ENCODE peak calls at places on chromosome 22, in ten cellular contexts. One of them, this sample, is unnamed.

GRCh38 chr22:25409240-25409639 is 155.2 kb upstream of the GRK3 start:
- DNase-seq in A549: no peak
- DNase-seq in tibial nerve: no peak
- DNase-seq in tibial artery: no peak
- DNase-seq in SJSA1: no peak
- DNase-seq in cardiac muscle cell: no peak
- DNase-seq in fibroblast of lung: no peak
- DNase-seq in heart right ventricle: no peak
- DNase-seq in iPS DF 6.9: no peak
- DNase-seq in right lobe of liver: no peak
- DNase-seq in this sample: no peak

GRCh38 chr22:20117656-20118571 is 888 bp upstream of the TRMT2A start:
- DNase-seq in tibial nerve: no peak
- DNase-seq in A549: no peak
- DNase-seq in fibroblast of lung: peak; percentile 51
- DNase-seq in heart right ventricle: peak; percentile 27
- DNase-seq in cardiac muscle cell: peak; percentile 43
- DNase-seq in SJSA1: no peak
- DNase-seq in iPS DF 6.9: no peak
- DNase-seq in right lobe of liver: peak; percentile 66
- DNase-seq in tibial artery: no peak
- DNase-seq in this sample: peak; percentile 46

GRCh38 chr22:48885919-48886305 is 941.8 kb downstream of the BRD1 start:
- DNase-seq in fibroblast of lung: no peak
- DNase-seq in A549: no peak
- DNase-seq in right lobe of liver: peak; percentile 27
- DNase-seq in iPS DF 6.9: no peak
- DNase-seq in tibial artery: peak; percentile 45
- DNase-seq in cardiac muscle cell: no peak
- DNase-seq in tibial nerve: no peak
- DNase-seq in SJSA1: peak; percentile 16
- DNase-seq in heart right ventricle: no peak
- DNase-seq in this sample: no peak

GRCh38 chr22:50525991-50526848 is 822 bp upstream of the SCO2 start:
- DNase-seq in tibial artery: peak; percentile 89
- DNase-seq in SJSA1: peak; percentile 88
- DNase-seq in cardiac muscle cell: peak; percentile 82
- DNase-seq in right lobe of liver: peak; percentile 90
- DNase-seq in tibial nerve: no peak
- DNase-seq in heart right ventricle: peak; percentile 87
- DNase-seq in iPS DF 6.9: no peak
- DNase-seq in A549: peak; percentile 74
- DNase-seq in fibroblast of lung: peak; percentile 69
- DNase-seq in this sample: peak; percentile 78

GRCh38 chr22:48676266-48677167 is 1151.2 kb downstream of the BRD1 start:
- DNase-seq in cardiac muscle cell: no peak
- DNase-seq in fibroblast of lung: no peak
- DNase-seq in iPS DF 6.9: no peak
- DNase-seq in A549: no peak
- DNase-seq in heart right ventricle: no peak
- DNase-seq in SJSA1: no peak
- DNase-seq in right lobe of liver: peak; percentile 37
- DNase-seq in tibial artery: no peak
- DNase-seq in tibial nerve: no peak
- DNase-seq in this sample: no peak

GRCh38 chr22:41787331-41787730 is 13.1 kb upstream of the CCDC134 start:
- DNase-seq in cardiac muscle cell: no peak
- DNase-seq in tibial nerve: no peak
- DNase-seq in right lobe of liver: no peak
- DNase-seq in A549: no peak
- DNase-seq in fibroblast of lung: no peak
- DNase-seq in iPS DF 6.9: no peak
- DNase-seq in heart right ventricle: no peak
- DNase-seq in tibial artery: no peak
- DNase-seq in SJSA1: no peak
- DNase-seq in this sample: no peak

GRCh38 chr22:25235547-25236290 is 16.3 kb downstream of the CRYBB2 start:
- DNase-seq in heart right ventricle: peak; percentile 80
- DNase-seq in cardiac muscle cell: peak; percentile 92
- DNase-seq in A549: peak; percentile 86
- DNase-seq in tibial artery: peak; percentile 69
- DNase-seq in right lobe of liver: peak; percentile 88
- DNase-seq in tibial nerve: no peak
- DNase-seq in SJSA1: peak; percentile 82
- DNase-seq in fibroblast of lung: peak; percentile 77
- DNase-seq in iPS DF 6.9: peak; percentile 91
- DNase-seq in this sample: peak; percentile 81

GRCh38 chr22:38038426-38038825 is 18.8 kb upstream of the PICK1 start:
- DNase-seq in tibial nerve: no peak
- DNase-seq in right lobe of liver: no peak
- DNase-seq in SJSA1: no peak
- DNase-seq in cardiac muscle cell: no peak
- DNase-seq in iPS DF 6.9: no peak
- DNase-seq in A549: no peak
- DNase-seq in heart right ventricle: no peak
- DNase-seq in fibroblast of lung: no peak
- DNase-seq in tibial artery: no peak
- DNase-seq in this sample: no peak

GRCh38 chr22:42991010-42991651 is 23.8 kb downstream of the PACSIN2 start:
- DNase-seq in heart right ventricle: no peak
- DNase-seq in SJSA1: peak; percentile 91
- DNase-seq in cardiac muscle cell: no peak
- DNase-seq in A549: peak; percentile 58
- DNase-seq in iPS DF 6.9: no peak
- DNase-seq in tibial nerve: no peak
- DNase-seq in right lobe of liver: no peak
- DNase-seq in fibroblast of lung: peak; percentile 93
- DNase-seq in tibial artery: peak; percentile 58
- DNase-seq in this sample: peak; percentile 45

GRCh38 chr22:29039148-29039547 is 22.5 kb downstream of the C22orf31 start:
- DNase-seq in tibial nerve: no peak
- DNase-seq in tibial artery: no peak
- DNase-seq in A549: no peak
- DNase-seq in heart right ventricle: no peak
- DNase-seq in iPS DF 6.9: no peak
- DNase-seq in right lobe of liver: no peak
- DNase-seq in fibroblast of lung: no peak
- DNase-seq in SJSA1: no peak
- DNase-seq in cardiac muscle cell: no peak
- DNase-seq in this sample: no peak

GRCh38 chr22:29040385-29041275 is 21.0 kb downstream of the C22orf31 start:
- DNase-seq in iPS DF 6.9: peak; percentile 64
- DNase-seq in tibial artery: no peak
- DNase-seq in A549: peak; percentile 77
- DNase-seq in fibroblast of lung: peak; percentile 86
- DNase-seq in cardiac muscle cell: peak; percentile 75
- DNase-seq in right lobe of liver: no peak
- DNase-seq in SJSA1: peak; percentile 77
- DNase-seq in tibial nerve: peak; percentile 39
- DNase-seq in heart right ventricle: peak; percentile 29
- DNase-seq in this sample: peak; percentile 77

GRCh38 chr22:29041408-29041807 is 20.2 kb downstream of the C22orf31 start:
- DNase-seq in cardiac muscle cell: no peak
- DNase-seq in fibroblast of lung: peak; percentile 94
- DNase-seq in heart right ventricle: no peak
- DNase-seq in A549: no peak
- DNase-seq in right lobe of liver: no peak
- DNase-seq in tibial nerve: no peak
- DNase-seq in iPS DF 6.9: no peak
- DNase-seq in tibial artery: no peak
- DNase-seq in SJSA1: no peak
- DNase-seq in this sample: no peak

GRCh38 chr22:29044657-29045176 is 16.9 kb downstream of the C22orf31 start:
- DNase-seq in iPS DF 6.9: no peak
- DNase-seq in cardiac muscle cell: no peak
- DNase-seq in fibroblast of lung: peak; percentile 90
- DNase-seq in A549: no peak
- DNase-seq in tibial nerve: no peak
- DNase-seq in SJSA1: peak; percentile 62
- DNase-seq in right lobe of liver: peak; percentile 58
- DNase-seq in heart right ventricle: no peak
- DNase-seq in tibial artery: no peak
- DNase-seq in this sample: peak; percentile 44

GRCh38 chr22:29043906-29044575 is 17.6 kb downstream of the C22orf31 start:
- DNase-seq in fibroblast of lung: peak; percentile 81
- DNase-seq in heart right ventricle: no peak
- DNase-seq in tibial nerve: no peak
- DNase-seq in SJSA1: no peak
- DNase-seq in tibial artery: no peak
- DNase-seq in iPS DF 6.9: no peak
- DNase-seq in right lobe of liver: no peak
- DNase-seq in cardiac muscle cell: no peak
- DNase-seq in A549: no peak
- DNase-seq in this sample: peak; percentile 20
- H3K4me3 ChIP-seq in fibroblast of lung: no peak overlapping the region
- H3K4me3 ChIP-seq in heart right ventricle: no peak overlapping the region
- H3K4me3 ChIP-seq in tibial nerve: no peak overlapping the region
- H3K4me3 ChIP-seq in SJSA1: no peak overlapping the region
- H3K4me3 ChIP-seq in tibial artery: no peak overlapping the region
- H3K4me3 ChIP-seq in iPS DF 6.9: no peak overlapping the region
- H3K4me3 ChIP-seq in right lobe of liver: no peak overlapping the region
- H3K4me3 ChIP-seq in cardiac muscle cell: no peak overlapping the region
- H3K4me3 ChIP-seq in A549: peak overlapping the region; percentile 17
- H3K4me3 ChIP-seq in this sample: no peak overlapping the region

GRCh38 chr22:18056161-18056666 is 21.6 kb upstream of the PEX26 start:
- DNase-seq in iPS DF 6.9: no peak
- DNase-seq in A549: peak; percentile 44
- DNase-seq in SJSA1: peak; percentile 56
- DNase-seq in tibial nerve: no peak
- DNase-seq in heart right ventricle: no peak
- DNase-seq in right lobe of liver: no peak
- DNase-seq in fibroblast of lung: peak; percentile 82
- DNase-seq in cardiac muscle cell: no peak
- DNase-seq in tibial artery: no peak
- DNase-seq in this sample: peak; percentile 70
- H3K4me3 ChIP-seq in iPS DF 6.9: no peak overlapping the region
- H3K4me3 ChIP-seq in A549: no peak overlapping the region
- H3K4me3 ChIP-seq in SJSA1: no peak overlapping the region
- H3K4me3 ChIP-seq in tibial nerve: no peak overlapping the region
- H3K4me3 ChIP-seq in heart right ventricle: no peak overlapping the region
- H3K4me3 ChIP-seq in right lobe of liver: no peak overlapping the region
- H3K4me3 ChIP-seq in fibroblast of lung: no peak overlapping the region
- H3K4me3 ChIP-seq in cardiac muscle cell: no peak overlapping the region
- H3K4me3 ChIP-seq in tibial artery: no peak overlapping the region
- H3K4me3 ChIP-seq in this sample: no peak overlapping the region

DNA sequence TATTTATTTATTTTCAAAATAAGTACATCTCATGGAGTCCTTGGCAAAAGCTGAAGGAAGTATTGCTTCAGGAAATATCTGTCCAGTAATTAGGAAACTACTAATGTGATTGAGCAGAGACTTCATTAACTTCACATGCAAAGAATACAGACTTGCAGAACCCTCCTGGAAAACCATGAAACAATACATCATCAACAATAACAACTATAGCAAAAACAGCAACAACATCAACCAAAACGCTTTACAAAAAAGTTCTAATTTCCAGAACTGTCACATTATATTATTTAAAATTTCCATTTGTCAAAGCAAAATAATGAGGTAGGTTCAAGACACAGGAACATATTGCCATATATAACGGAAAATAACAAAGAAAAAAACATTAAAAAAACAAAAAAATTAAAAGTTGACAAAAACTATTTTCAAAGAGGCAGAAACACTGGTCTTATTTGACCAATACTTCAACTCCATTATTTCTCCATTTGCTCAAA is 79.8 kb upstream of the TOP3B start:
- DNase-seq in tibial nerve: no peak
- DNase-seq in tibial artery: no peak
- DNase-seq in fibroblast of lung: no peak
- DNase-seq in A549: no peak
- DNase-seq in cardiac muscle cell: no peak
- DNase-seq in right lobe of liver: no peak
- DNase-seq in SJSA1: no peak
- DNase-seq in iPS DF 6.9: no peak
- DNase-seq in heart right ventricle: no peak
- DNase-seq in this sample: no peak
- H3K4me3 ChIP-seq in tibial nerve: no peak overlapping the region
- H3K4me3 ChIP-seq in tibial artery: no peak overlapping the region
- H3K4me3 ChIP-seq in fibroblast of lung: no peak overlapping the region
- H3K4me3 ChIP-seq in A549: no peak overlapping the region
- H3K4me3 ChIP-seq in cardiac muscle cell: no peak overlapping the region
- H3K4me3 ChIP-seq in right lobe of liver: no peak overlapping the region
- H3K4me3 ChIP-seq in SJSA1: no peak overlapping the region
- H3K4me3 ChIP-seq in iPS DF 6.9: no peak overlapping the region
- H3K4me3 ChIP-seq in heart right ventricle: no peak overlapping the region
- H3K4me3 ChIP-seq in this sample: no peak overlapping the region

GRCh38 chr22:17158568-17159503 is at the start of gene HDHD5:
- DNase-seq in tibial artery: peak; percentile 93
- DNase-seq in heart right ventricle: peak; percentile 92
- DNase-seq in A549: peak; percentile 83
- DNase-seq in SJSA1: peak; percentile 87
- DNase-seq in tibial nerve: peak; percentile 88
- DNase-seq in iPS DF 6.9: no peak
- DNase-seq in right lobe of liver: peak; percentile 94
- DNase-seq in cardiac muscle cell: peak; percentile 93
- DNase-seq in fibroblast of lung: peak; percentile 86
- DNase-seq in this sample: peak; percentile 92

GRCh38 chr22:17159504-17159951 is 451 bp upstream of the HDHD5 start:
- DNase-seq in A549: peak; percentile 48
- DNase-seq in cardiac muscle cell: no peak
- DNase-seq in heart right ventricle: peak; percentile 44
- DNase-seq in right lobe of liver: peak; percentile 71
- DNase-seq in tibial artery: no peak
- DNase-seq in iPS DF 6.9: no peak
- DNase-seq in fibroblast of lung: peak; percentile 62
- DNase-seq in SJSA1: no peak
- DNase-seq in tibial nerve: no peak
- DNase-seq in this sample: peak; percentile 76

GRCh38 chr22:17155941-17156340 is 3.1 kb downstream of the HDHD5 start:
- DNase-seq in tibial artery: no peak
- DNase-seq in fibroblast of lung: no peak
- DNase-seq in cardiac muscle cell: no peak
- DNase-seq in A549: no peak
- DNase-seq in tibial nerve: no peak
- DNase-seq in iPS DF 6.9: no peak
- DNase-seq in heart right ventricle: no peak
- DNase-seq in right lobe of liver: no peak
- DNase-seq in SJSA1: no peak
- DNase-seq in this sample: no peak

GRCh38 chr22:17158176-17158567 is 905 bp downstream of the HDHD5 start:
- DNase-seq in tibial artery: no peak
- DNase-seq in iPS DF 6.9: no peak
- DNase-seq in cardiac muscle cell: no peak
- DNase-seq in A549: no peak
- DNase-seq in SJSA1: no peak
- DNase-seq in right lobe of liver: no peak
- DNase-seq in fibroblast of lung: no peak
- DNase-seq in tibial nerve: no peak
- DNase-seq in heart right ventricle: no peak
- DNase-seq in this sample: no peak

DNA sequence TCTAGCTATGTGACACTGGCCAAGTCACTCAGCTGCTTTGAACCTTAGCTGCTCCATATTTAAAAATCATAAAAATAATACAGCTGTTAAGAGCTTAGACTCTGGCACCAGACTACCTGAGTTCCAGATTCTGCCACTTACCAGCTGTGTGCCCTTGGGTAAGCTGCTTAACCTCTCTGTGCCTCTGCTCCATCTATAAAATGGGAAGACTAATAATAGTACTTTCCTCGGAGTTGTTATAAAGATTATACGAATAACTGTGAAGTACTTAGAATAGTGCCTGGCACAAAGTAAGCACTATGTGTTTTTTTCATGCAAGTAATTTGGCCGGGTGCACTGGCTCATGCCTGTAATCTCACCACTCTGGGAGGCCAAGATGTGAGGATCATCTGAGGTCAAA is 1.4 kb downstream of the HDHD5 start:
- DNase-seq in iPS DF 6.9: no peak
- DNase-seq in cardiac muscle cell: no peak
- DNase-seq in right lobe of liver: no peak
- DNase-seq in tibial artery: no peak
- DNase-seq in fibroblast of lung: no peak
- DNase-seq in tibial nerve: no peak
- DNase-seq in heart right ventricle: no peak
- DNase-seq in SJSA1: no peak
- DNase-seq in A549: no peak
- DNase-seq in this sample: no peak
- H3K4me3 ChIP-seq in iPS DF 6.9: no peak overlapping the region
- H3K4me3 ChIP-seq in cardiac muscle cell: peak overlapping the region; percentile 53
- H3K4me3 ChIP-seq in right lobe of liver: peak overlapping the region; percentile 70
- H3K4me3 ChIP-seq in tibial artery: peak overlapping the region; percentile 65
- H3K4me3 ChIP-seq in fibroblast of lung: peak overlapping the region; percentile 79
- H3K4me3 ChIP-seq in tibial nerve: peak overlapping the region; percentile 76
- H3K4me3 ChIP-seq in heart right ventricle: peak overlapping the region; percentile 70
- H3K4me3 ChIP-seq in SJSA1: no peak overlapping the region
- H3K4me3 ChIP-seq in A549: peak overlapping the region; percentile 90
- H3K4me3 ChIP-seq in this sample: peak overlapping the region; percentile 15